ENCODE peak calls at places on chromosomes 11 and 22, in ten cellular contexts. M, E, K, X, V, W, A, L, Z and F are unnamed samples.

GRCh38 chr11:122769126-122769780 is 69.0 kb upstream of the CRTAM start:
- DNase-seq in L (no peak), E (no peak), W (no peak), K (peak; percentile 61), X (no peak), A (peak; percentile 47), V (peak; percentile 20), M (no peak), Z (no peak), F (no peak)

GRCh38 chr11:109853156-109853776 is 239.9 kb upstream of the ZC3H12C start:
- DNase-seq in E (no peak), W (peak; percentile 15), Z (no peak), L (peak; percentile 79), M (no peak), K (peak; percentile 87), A (peak; percentile 90), X (peak; percentile 90), V (peak; percentile 79), F (no peak)

GRCh38 chr11:48125866-48126265 is 90.7 kb upstream of the OR4B1 start:
- DNase-seq in Z (no peak), W (no peak), A (no peak), E (no peak), V (no peak), M (no peak), X (no peak), K (no peak), L (no peak), F (no peak)

GRCh38 chr11:75434886-75435570 is 2.0 kb upstream of the KLHL35 start:
- DNase-seq in A (no peak), V (no peak), Z (no peak), E (no peak), X (no peak), M (no peak), W (no peak), L (no peak), K (no peak), F (no peak)

GRCh38 chr11:44388828-44389645 is 79.1 kb upstream of the ALX4 start:
- DNase-seq in E (no peak), A (no peak), X (no peak), L (no peak), Z (no peak), V (no peak), K (no peak), M (no peak), W (no peak), F (no peak)

GRCh38 chr22:44479662-44480061 is 18.4 kb downstream of the RTL6 start:
- DNase-seq in M (no peak), X (no peak), K (no peak), A (no peak), L (no peak), E (no peak), V (no peak), W (no peak), Z (no peak), F (no peak)

GRCh38 chr11:130772266-130773227 is 143.7 kb downstream of the SNX19 start:
- DNase-seq in L (no peak), E (peak; percentile 29), Z (no peak), K (peak; percentile 97), X (peak; percentile 16), M (peak; percentile 78), V (peak; percentile 92), W (no peak), A (peak; percentile 96), F (peak; percentile 15)

GRCh38 chr11:723120-723883 is 17.3 kb downstream of the EPS8L2 start:
- DNase-seq in X (peak; percentile 50), K (peak; percentile 68), M (peak; percentile 61), Z (no peak), V (no peak), E (no peak), A (peak; percentile 68), L (no peak), W (peak; percentile 56), F (peak; percentile 57)

GRCh38 chr11:125268611-125269010 is 104.1 kb downstream of the PKNOX2 start:
- DNase-seq in A (no peak), X (no peak), Z (no peak), V (peak; percentile 35), M (no peak), W (no peak), L (no peak), K (peak; percentile 43), E (no peak), F (no peak)

GRCh38 chr11:93921695-93922468 is 71.5 kb upstream of the VSTM5 start:
- DNase-seq in L (peak; percentile 60), A (peak; percentile 81), K (peak; percentile 72), X (peak; percentile 59), M (no peak), Z (no peak), V (peak; percentile 34), E (peak; percentile 48), W (peak; percentile 56), F (peak; percentile 18)

DNA sequence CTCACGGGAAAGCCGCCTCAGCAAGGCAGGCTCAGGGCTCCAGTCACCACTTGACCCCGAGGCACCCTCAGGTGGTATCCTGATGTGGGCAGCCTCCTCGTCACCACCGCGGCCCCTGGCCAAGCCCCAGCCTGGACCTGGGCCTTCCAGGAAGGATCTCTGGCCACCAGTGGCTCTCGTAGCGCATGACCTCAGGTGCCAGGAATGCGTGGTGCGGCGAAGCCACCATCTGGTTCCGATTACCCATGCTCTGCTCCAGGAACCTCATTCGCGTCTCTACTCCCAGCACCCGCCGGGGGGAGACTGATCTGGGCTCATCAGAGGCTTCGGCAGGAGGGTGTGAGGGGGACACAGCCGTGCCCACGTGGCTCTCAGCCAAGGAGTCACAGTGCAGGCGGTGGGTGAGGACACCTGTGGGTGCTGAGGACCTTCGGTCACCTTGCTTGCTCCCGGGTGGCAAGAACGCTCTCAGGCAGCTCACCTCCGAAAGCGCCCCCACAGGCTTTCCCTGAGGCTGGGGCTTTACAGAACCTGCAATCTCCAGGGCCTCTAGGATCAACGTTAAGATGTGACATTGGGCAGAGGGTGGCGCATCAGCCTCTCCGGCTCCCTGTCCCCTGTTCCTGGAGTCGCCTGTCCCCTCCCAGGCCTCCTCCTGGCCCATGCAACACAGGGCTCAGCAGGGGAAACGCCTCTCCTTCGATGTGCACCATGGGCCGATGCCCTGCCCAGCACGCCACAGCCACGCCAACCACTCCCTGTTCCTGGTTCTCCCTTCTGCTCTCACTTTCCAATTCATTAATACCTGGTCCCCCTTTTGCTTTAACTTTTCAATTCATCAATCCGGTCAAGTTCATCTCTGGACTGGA is 39.0 kb downstream of the TBX1 start:
- DNase-seq in L (no peak), K (peak; percentile 92), M (peak; percentile 80), W (no peak), Z (peak; percentile 56), X (no peak), A (peak; percentile 86), E (no peak), V (peak; percentile 74), F (no peak)
- H3K27ac ChIP-seq in L (no peak overlapping the region), K (no peak overlapping the region), M (no peak overlapping the region), W (no peak overlapping the region), Z (no peak overlapping the region), X (no peak overlapping the region), A (no peak overlapping the region), E (no peak overlapping the region), V (no peak overlapping the region), F (no peak overlapping the region)

DNA sequence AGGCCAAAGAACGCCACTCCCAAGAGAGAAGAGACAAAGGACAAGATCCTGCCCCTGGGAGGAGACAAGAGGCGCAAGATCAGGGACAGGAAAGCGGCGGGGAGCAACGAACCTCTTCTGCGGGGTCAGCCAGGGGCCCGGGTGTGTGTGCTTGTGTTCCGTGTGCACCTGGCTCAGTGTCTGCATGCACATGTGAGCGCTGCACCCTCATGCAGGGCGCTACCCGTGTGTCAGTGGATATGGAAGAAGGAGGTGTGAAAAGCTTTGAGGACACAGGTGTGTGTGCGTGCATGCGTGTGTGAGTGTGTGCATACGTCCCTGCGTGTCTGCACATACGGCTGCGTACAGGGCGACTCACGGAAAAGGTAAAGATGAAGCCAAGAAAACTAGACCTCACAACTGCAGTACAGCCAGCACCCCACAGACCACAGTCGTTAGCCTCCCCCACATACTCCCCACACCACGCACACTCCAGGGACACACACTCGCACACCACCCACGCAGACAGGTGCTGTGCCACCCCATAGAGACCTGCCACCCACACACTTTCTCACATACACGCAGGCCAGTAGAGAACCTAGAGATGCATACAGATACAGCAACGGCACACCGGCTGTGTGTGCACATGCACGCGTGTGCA is 11.0 kb upstream of the IGSF9B start:
- DNase-seq in L (no peak), V (no peak), Z (no peak), W (no peak), K (no peak), A (no peak), E (no peak), M (no peak), X (no peak), F (no peak)
- TF ChIP-seq CTCF in L (no peak), V (no peak), Z (peak; percentile 26), W (no peak), K (no peak), A (no peak), E (no peak), M (no peak), X (no peak), F (no peak)

GRCh38 chr11:57386178-57386945 is 4.1 kb downstream of the PRG2 start:
- DNase-seq in Z (no peak), E (no peak), W (no peak), L (no peak), V (no peak), M (no peak), A (no peak), X (no peak), K (no peak), F (no peak)
- H3K27me3 ChIP-seq in Z (no peaks in the 10 kb centered on the region), E (no peaks in the 10 kb centered on the region), W (no peaks in the 10 kb centered on the region), L (peaks cover 5% of the 10 kb centered on the region), V (peaks cover 5% of the 10 kb centered on the region), M (no peaks in the 10 kb centered on the region), A (no peaks in the 10 kb centered on the region), X (peaks cover 3% of the 10 kb centered on the region), K (peaks cover 32% of the 10 kb centered on the region), F (no peaks in the 10 kb centered on the region)

DNA sequence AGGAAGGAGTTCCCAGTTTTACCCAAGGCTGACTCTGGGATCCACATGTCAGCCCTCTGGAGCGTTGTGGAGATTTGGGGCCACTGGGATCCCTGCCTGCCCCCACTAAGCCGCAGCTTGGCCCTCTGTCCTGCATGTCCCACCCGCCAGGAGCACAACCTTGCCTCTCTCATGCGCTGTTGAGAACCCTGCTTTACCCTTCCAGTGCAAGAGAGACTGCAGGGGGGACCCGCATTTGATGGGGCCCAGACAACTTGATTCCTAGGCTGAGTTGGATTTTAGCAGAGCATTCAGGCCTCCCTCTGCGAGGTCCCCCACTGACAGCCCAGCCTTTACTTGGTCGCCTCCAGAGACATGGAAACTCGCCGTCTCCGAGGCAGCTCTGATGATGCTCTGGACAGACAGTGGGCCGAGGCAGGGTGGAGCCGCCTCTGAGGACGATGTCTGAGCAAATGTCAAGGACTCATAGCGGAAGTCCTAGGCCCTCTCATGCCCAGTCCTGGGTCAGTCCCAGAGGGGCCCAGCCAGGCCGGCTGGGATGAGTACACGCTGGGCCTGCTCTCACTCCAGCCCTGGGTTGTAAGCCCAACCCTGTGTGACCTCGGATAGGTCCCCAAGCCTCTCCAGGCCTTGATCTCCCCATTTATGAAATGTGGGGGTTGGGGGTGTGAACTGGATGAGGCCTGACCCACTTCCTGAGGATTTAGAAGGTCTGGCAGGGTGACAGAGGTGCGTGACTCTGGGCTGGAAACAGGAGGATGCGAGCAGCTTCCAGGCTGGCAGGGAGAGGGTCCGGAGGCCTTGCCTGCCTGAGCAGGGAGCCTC is 590 bp downstream of the CD5 start:
- DNase-seq in E (no peak), A (no peak), L (no peak), Z (no peak), M (no peak), K (no peak), X (no peak), V (no peak), W (no peak), F (no peak)
- H3K27ac ChIP-seq in E (no peak overlapping the region), A (peak overlapping the region; percentile 28), L (no peak overlapping the region), Z (no peak overlapping the region), M (no peak overlapping the region), K (no peak overlapping the region), X (no peak overlapping the region), V (no peak overlapping the region), W (no peak overlapping the region), F (peak overlapping the region; percentile 41)

GRCh38 chr22:23226497-23226850 is 46.2 kb downstream of the BCR start:
- DNase-seq in V (no peak), L (no peak), X (no peak), Z (no peak), A (peak; percentile 32), E (no peak), K (no peak), M (no peak), W (no peak), F (no peak)
- TF ChIP-seq CTCF in V (no peak), L (no peak), X (no peak), Z (no peak), A (no peak), E (no peak), K (no peak), M (no peak), W (no peak), F (no peak)